ENCODE peak calls at places on chromosome 18, in five cellular contexts. One of them, this sample, is unnamed.

GRCh38 chr18:58338961-58339722 is 289.7 kb downstream of the ALPK2 start:
- DNase-seq in NT2/D1: peak
- DNase-seq in stimulated activated CD8-positive, alpha-beta memory T cell treated with anti-CD3 and anti-CD28 coated beads, Interleukin-12 subunit alpha, Interleukin-12 subunit beta, amount 100 ng/mL, for 1 hour: no peak
- DNase-seq in GM12891: no peak
- DNase-seq in skeletal muscle cell: peak
- DNase-seq in this sample: no peak

GRCh38 chr18:8998481-8999217 is 103.8 kb upstream of the NDUFV2 start:
- DNase-seq in stimulated activated CD8-positive, alpha-beta memory T cell treated with anti-CD3 and anti-CD28 coated beads, Interleukin-12 subunit alpha, Interleukin-12 subunit beta, amount 100 ng/mL, for 1 hour: no peak
- DNase-seq in GM12891: no peak
- DNase-seq in skeletal muscle cell: peak
- DNase-seq in NT2/D1: no peak
- DNase-seq in this sample: no peak

GRCh38 chr18:22171839-22172582 is 2.6 kb downstream of the GATA6 start:
- DNase-seq in stimulated activated CD8-positive, alpha-beta memory T cell treated with anti-CD3 and anti-CD28 coated beads, Interleukin-12 subunit alpha, Interleukin-12 subunit beta, amount 100 ng/mL, for 1 hour: no peak
- DNase-seq in skeletal muscle cell: no peak
- DNase-seq in NT2/D1: no peak
- DNase-seq in GM12891: no peak
- DNase-seq in this sample: no peak

GRCh38 chr18:34128436-34128835 is 96.3 kb downstream of the NOL4 start:
- DNase-seq in stimulated activated CD8-positive, alpha-beta memory T cell treated with anti-CD3 and anti-CD28 coated beads, Interleukin-12 subunit alpha, Interleukin-12 subunit beta, amount 100 ng/mL, for 1 hour: no peak
- DNase-seq in GM12891: no peak
- DNase-seq in NT2/D1: no peak
- DNase-seq in skeletal muscle cell: no peak
- DNase-seq in this sample: no peak

GRCh38 chr18:3784949-3785348 is 335.0 kb downstream of the TGIF1 start:
- DNase-seq in NT2/D1: no peak
- DNase-seq in skeletal muscle cell: no peak
- DNase-seq in GM12891: no peak
- DNase-seq in stimulated activated CD8-positive, alpha-beta memory T cell treated with anti-CD3 and anti-CD28 coated beads, Interleukin-12 subunit alpha, Interleukin-12 subunit beta, amount 100 ng/mL, for 1 hour: no peak
- DNase-seq in this sample: no peak

GRCh38 chr18:11799066-11799465 is 52.1 kb upstream of the CHMP1B start:
- DNase-seq in skeletal muscle cell: no peak
- DNase-seq in stimulated activated CD8-positive, alpha-beta memory T cell treated with anti-CD3 and anti-CD28 coated beads, Interleukin-12 subunit alpha, Interleukin-12 subunit beta, amount 100 ng/mL, for 1 hour: no peak
- DNase-seq in GM12891: no peak
- DNase-seq in NT2/D1: no peak
- DNase-seq in this sample: no peak

GRCh38 chr18:46174317-46175039 is 70.3 kb downstream of the HAUS1 start:
- DNase-seq in skeletal muscle cell: no peak
- DNase-seq in stimulated activated CD8-positive, alpha-beta memory T cell treated with anti-CD3 and anti-CD28 coated beads, Interleukin-12 subunit alpha, Interleukin-12 subunit beta, amount 100 ng/mL, for 1 hour: no peak
- DNase-seq in NT2/D1: no peak
- DNase-seq in GM12891: peak
- DNase-seq in this sample: peak

GRCh38 chr18:13566941-13567762 is 159.2 kb downstream of the FAM210A start:
- DNase-seq in skeletal muscle cell: no peak
- DNase-seq in stimulated activated CD8-positive, alpha-beta memory T cell treated with anti-CD3 and anti-CD28 coated beads, Interleukin-12 subunit alpha, Interleukin-12 subunit beta, amount 100 ng/mL, for 1 hour: no peak
- DNase-seq in GM12891: peak
- DNase-seq in NT2/D1: no peak
- DNase-seq in this sample: no peak

GRCh38 chr18:78977627-78978271 is 1.9 kb upstream of the SALL3 start:
- DNase-seq in NT2/D1: no peak
- DNase-seq in GM12891: no peak
- DNase-seq in skeletal muscle cell: no peak
- DNase-seq in stimulated activated CD8-positive, alpha-beta memory T cell treated with anti-CD3 and anti-CD28 coated beads, Interleukin-12 subunit alpha, Interleukin-12 subunit beta, amount 100 ng/mL, for 1 hour: no peak
- DNase-seq in this sample: no peak

GRCh38 chr18:49570836-49571235 is 9.0 kb downstream of the LIPG start:
- DNase-seq in skeletal muscle cell: no peak
- DNase-seq in GM12891: no peak
- DNase-seq in NT2/D1: no peak
- DNase-seq in stimulated activated CD8-positive, alpha-beta memory T cell treated with anti-CD3 and anti-CD28 coated beads, Interleukin-12 subunit alpha, Interleukin-12 subunit beta, amount 100 ng/mL, for 1 hour: no peak
- DNase-seq in this sample: no peak

GRCh38 chr18:7452331-7452730 is 114.8 kb upstream of the PTPRM start:
- DNase-seq in GM12891: peak
- DNase-seq in skeletal muscle cell: no peak
- DNase-seq in NT2/D1: peak
- DNase-seq in stimulated activated CD8-positive, alpha-beta memory T cell treated with anti-CD3 and anti-CD28 coated beads, Interleukin-12 subunit alpha, Interleukin-12 subunit beta, amount 100 ng/mL, for 1 hour: no peak
- DNase-seq in this sample: no peak

GRCh38 chr18:63150942-63151421 is 168.6 kb downstream of the BCL2 start:
- DNase-seq in stimulated activated CD8-positive, alpha-beta memory T cell treated with anti-CD3 and anti-CD28 coated beads, Interleukin-12 subunit alpha, Interleukin-12 subunit beta, amount 100 ng/mL, for 1 hour: no peak
- DNase-seq in GM12891: no peak
- DNase-seq in NT2/D1: no peak
- DNase-seq in skeletal muscle cell: no peak
- DNase-seq in this sample: no peak

GRCh38 chr18:32907215-32907590 is 134.4 kb upstream of the KLHL14 start:
- DNase-seq in NT2/D1: no peak
- DNase-seq in skeletal muscle cell: no peak
- DNase-seq in GM12891: no peak
- DNase-seq in stimulated activated CD8-positive, alpha-beta memory T cell treated with anti-CD3 and anti-CD28 coated beads, Interleukin-12 subunit alpha, Interleukin-12 subunit beta, amount 100 ng/mL, for 1 hour: no peak
- DNase-seq in this sample: no peak

GRCh38 chr18:48539406-48540328 is 836 bp downstream of the CTIF start:
- DNase-seq in NT2/D1: no peak
- DNase-seq in GM12891: peak
- DNase-seq in skeletal muscle cell: no peak
- DNase-seq in stimulated activated CD8-positive, alpha-beta memory T cell treated with anti-CD3 and anti-CD28 coated beads, Interleukin-12 subunit alpha, Interleukin-12 subunit beta, amount 100 ng/mL, for 1 hour: no peak
- DNase-seq in this sample: no peak

GRCh38 chr18:41767960-41768359 is 187.1 kb upstream of the PIK3C3 start:
- DNase-seq in skeletal muscle cell: peak
- DNase-seq in stimulated activated CD8-positive, alpha-beta memory T cell treated with anti-CD3 and anti-CD28 coated beads, Interleukin-12 subunit alpha, Interleukin-12 subunit beta, amount 100 ng/mL, for 1 hour: no peak
- DNase-seq in NT2/D1: no peak
- DNase-seq in GM12891: no peak
- DNase-seq in this sample: no peak

GRCh38 chr18:63586966-63587365 is at the start of gene SERPINB13:
- DNase-seq in GM12891: no peak
- DNase-seq in NT2/D1: no peak
- DNase-seq in stimulated activated CD8-positive, alpha-beta memory T cell treated with anti-CD3 and anti-CD28 coated beads, Interleukin-12 subunit alpha, Interleukin-12 subunit beta, amount 100 ng/mL, for 1 hour: no peak
- DNase-seq in skeletal muscle cell: no peak
- DNase-seq in this sample: no peak

GRCh38 chr18:3857544-3857943 is 407.6 kb downstream of the TGIF1 start:
- DNase-seq in stimulated activated CD8-positive, alpha-beta memory T cell treated with anti-CD3 and anti-CD28 coated beads, Interleukin-12 subunit alpha, Interleukin-12 subunit beta, amount 100 ng/mL, for 1 hour: no peak
- DNase-seq in NT2/D1: no peak
- DNase-seq in skeletal muscle cell: no peak
- DNase-seq in GM12891: no peak
- DNase-seq in this sample: no peak

GRCh38 chr18:36769611-36770314 is 59.0 kb downstream of the TPGS2 start:
- DNase-seq in GM12891: no peak
- DNase-seq in stimulated activated CD8-positive, alpha-beta memory T cell treated with anti-CD3 and anti-CD28 coated beads, Interleukin-12 subunit alpha, Interleukin-12 subunit beta, amount 100 ng/mL, for 1 hour: no peak
- DNase-seq in skeletal muscle cell: no peak
- DNase-seq in NT2/D1: no peak
- DNase-seq in this sample: no peak

GRCh38 chr18:77119851-77120491 is 12.6 kb downstream of the MBP start:
- DNase-seq in NT2/D1: no peak
- DNase-seq in GM12891: no peak
- DNase-seq in skeletal muscle cell: no peak
- DNase-seq in stimulated activated CD8-positive, alpha-beta memory T cell treated with anti-CD3 and anti-CD28 coated beads, Interleukin-12 subunit alpha, Interleukin-12 subunit beta, amount 100 ng/mL, for 1 hour: no peak
- DNase-seq in this sample: no peak

GRCh38 chr18:48408111-48408726 is 964 bp downstream of the ZBTB7C start:
- DNase-seq in stimulated activated CD8-positive, alpha-beta memory T cell treated with anti-CD3 and anti-CD28 coated beads, Interleukin-12 subunit alpha, Interleukin-12 subunit beta, amount 100 ng/mL, for 1 hour: no peak
- DNase-seq in GM12891: no peak
- DNase-seq in NT2/D1: no peak
- DNase-seq in skeletal muscle cell: no peak
- DNase-seq in this sample: no peak

GRCh38 chr18:56312554-56312953 is 325.8 kb downstream of the TXNL1 start:
- DNase-seq in skeletal muscle cell: no peak
- DNase-seq in stimulated activated CD8-positive, alpha-beta memory T cell treated with anti-CD3 and anti-CD28 coated beads, Interleukin-12 subunit alpha, Interleukin-12 subunit beta, amount 100 ng/mL, for 1 hour: no peak
- DNase-seq in NT2/D1: no peak
- DNase-seq in GM12891: no peak
- DNase-seq in this sample: no peak

GRCh38 chr18:22166070-22166972 is 3.1 kb upstream of the GATA6 start:
- DNase-seq in GM12891: no peak
- DNase-seq in skeletal muscle cell: no peak
- DNase-seq in stimulated activated CD8-positive, alpha-beta memory T cell treated with anti-CD3 and anti-CD28 coated beads, Interleukin-12 subunit alpha, Interleukin-12 subunit beta, amount 100 ng/mL, for 1 hour: no peak
- DNase-seq in NT2/D1: no peak
- DNase-seq in this sample: no peak

GRCh38 chr18:69617888-69618287 is 217.2 kb downstream of the DOK6 start:
- DNase-seq in GM12891: no peak
- DNase-seq in stimulated activated CD8-positive, alpha-beta memory T cell treated with anti-CD3 and anti-CD28 coated beads, Interleukin-12 subunit alpha, Interleukin-12 subunit beta, amount 100 ng/mL, for 1 hour: no peak
- DNase-seq in NT2/D1: no peak
- DNase-seq in skeletal muscle cell: no peak
- DNase-seq in this sample: no peak

GRCh38 chr18:44156816-44157215 is 523.9 kb upstream of the SETBP1 start:
- DNase-seq in NT2/D1: no peak
- DNase-seq in stimulated activated CD8-positive, alpha-beta memory T cell treated with anti-CD3 and anti-CD28 coated beads, Interleukin-12 subunit alpha, Interleukin-12 subunit beta, amount 100 ng/mL, for 1 hour: no peak
- DNase-seq in skeletal muscle cell: no peak
- DNase-seq in GM12891: no peak
- DNase-seq in this sample: no peak

GRCh38 chr18:58887613-58887963 is 22.9 kb downstream of the ZNF532 start:
- DNase-seq in stimulated activated CD8-positive, alpha-beta memory T cell treated with anti-CD3 and anti-CD28 coated beads, Interleukin-12 subunit alpha, Interleukin-12 subunit beta, amount 100 ng/mL, for 1 hour: no peak
- DNase-seq in skeletal muscle cell: peak
- DNase-seq in GM12891: no peak
- DNase-seq in NT2/D1: no peak
- DNase-seq in this sample: no peak

GRCh38 chr18:46712406-46712805 is 44.4 kb downstream of the ST8SIA5 start:
- DNase-seq in NT2/D1: no peak
- DNase-seq in stimulated activated CD8-positive, alpha-beta memory T cell treated with anti-CD3 and anti-CD28 coated beads, Interleukin-12 subunit alpha, Interleukin-12 subunit beta, amount 100 ng/mL, for 1 hour: no peak
- DNase-seq in skeletal muscle cell: peak
- DNase-seq in GM12891: no peak
- DNase-seq in this sample: no peak

GRCh38 chr18:13808294-13809024 is 15.5 kb upstream of the MC5R start:
- DNase-seq in skeletal muscle cell: no peak
- DNase-seq in GM12891: no peak
- DNase-seq in NT2/D1: no peak
- DNase-seq in stimulated activated CD8-positive, alpha-beta memory T cell treated with anti-CD3 and anti-CD28 coated beads, Interleukin-12 subunit alpha, Interleukin-12 subunit beta, amount 100 ng/mL, for 1 hour: no peak
- DNase-seq in this sample: no peak

GRCh38 chr18:13433685-13434084 is 215.1 kb downstream of the LDLRAD4 start:
- DNase-seq in NT2/D1: no peak
- DNase-seq in stimulated activated CD8-positive, alpha-beta memory T cell treated with anti-CD3 and anti-CD28 coated beads, Interleukin-12 subunit alpha, Interleukin-12 subunit beta, amount 100 ng/mL, for 1 hour: no peak
- DNase-seq in skeletal muscle cell: no peak
- DNase-seq in GM12891: no peak
- DNase-seq in this sample: no peak

This sample was measured in CD4-positive, alpha-beta T cell.